ENCODE peak calls at places on chromosomes 2 and 18, in nine cellular contexts. L is nucleus accumbens, E is NCI-H1694 treated with DMSO at 0.1 percent for 48 hours, C is NCI-H1436, T is Right ventricle myocardium superior, Y is HT-29, G is EH, P is left lung, F is HCT116. W is an unnamed sample.

GRCh38 chr2:147521936-147522335 is 322.9 kb upstream of the ACVR2A start:
- DNase-seq in L (no peak), E (no peak), C (no peak), T (no peak), Y (no peak), G (no peak), P (no peak), F (no peak), W (no peak)

GRCh38 chr2:138219961-138220360 is 255.7 kb downstream of the HNMT start:
- DNase-seq in L (no peak), E (no peak), C (peak; percentile 5), T (no peak), Y (no peak), G (no peak), P (no peak), F (no peak), W (no peak)

GRCh38 chr2:180662555-180662954 is 317.9 kb upstream of the UBE2E3 start:
- DNase-seq in L (no peak), E (no peak), C (no peak), T (no peak), Y (no peak), G (no peak), P (no peak), F (no peak), W (no peak)

GRCh38 chr2:145777297-145777696 is 1257.4 kb upstream of the ZEB2 start:
- DNase-seq in L (no peak), E (no peak), C (no peak), T (no peak), Y (peak; percentile 55), G (peak; percentile 48), P (no peak), F (no peak), W (peak; percentile 7)

GRCh38 chr2:33672896-33673295 is 73.8 kb upstream of the FAM98A start:
- DNase-seq in L (no peak), E (no peak), C (no peak), T (no peak), Y (no peak), G (no peak), P (no peak), F (no peak), W (no peak)

GRCh38 chr2:223075301-223076270 is 23.6 kb downstream of the KCNE4 start:
- DNase-seq in L (no peak), E (no peak), C (no peak), T (no peak), Y (no peak), G (peak; percentile 64), P (no peak), F (no peak), W (no peak)

GRCh38 chr18:48799724-48800315 is 150.9 kb downstream of the SMAD7 start:
- DNase-seq in L (no peak), E (no peak), C (no peak), T (no peak), Y (no peak), G (no peak), P (peak; percentile 19), F (no peak), W (no peak)

GRCh38 chr2:86022661-86023365 is 82.9 kb downstream of the POLR1A start:
- DNase-seq in L (no peak), E (no peak), C (no peak), T (no peak), Y (no peak), G (no peak), P (no peak), F (no peak), W (no peak)

GRCh38 chr2:235265348-235265965 is 228.4 kb upstream of the AGAP1 start:
- DNase-seq in L (no peak), E (no peak), C (no peak), T (no peak), Y (no peak), G (no peak), P (no peak), F (no peak), W (no peak)

GRCh38 chr2:126858436-126858835 is 40.3 kb upstream of the TEX51 start:
- DNase-seq in L (no peak), E (no peak), C (no peak), T (no peak), Y (no peak), G (no peak), P (no peak), F (no peak), W (no peak)

GRCh38 chr2:242047963-242048362 is 178.4 kb downstream of the RTP5 start:
- DNase-seq in L (no peak), E (no peak), C (no peak), T (no peak), Y (no peak), G (no peak), P (no peak), F (no peak), W (no peak)

GRCh38 chr2:124763611-124764010 is 738.5 kb downstream of the CNTNAP5 start:
- DNase-seq in L (no peak), E (no peak), C (no peak), T (no peak), Y (no peak), G (no peak), P (no peak), F (no peak), W (no peak)

GRCh38 chr2:188303363-188304031 is 11.8 kb downstream of the GULP1 start:
- DNase-seq in L (no peak), E (no peak), C (no peak), T (no peak), Y (no peak), G (peak; percentile 92), P (no peak), F (no peak), W (no peak)

GRCh38 chr18:5972298-5972697 is 77.0 kb upstream of the TMEM200C start:
- DNase-seq in L (no peak), E (no peak), C (no peak), T (peak; percentile 61), Y (no peak), G (no peak), P (no peak), F (no peak), W (no peak)

GRCh38 chr2:168456526-168457176 is 579 bp downstream of the CERS6 start:
- DNase-seq in L (peak; percentile 38), E (peak; percentile 50), C (peak; percentile 30), T (peak; percentile 55), Y (peak; percentile 67), G (peak; percentile 29), P (peak; percentile 49), F (no peak), W (no peak)

GRCh38 chr2:105858868-105859693 is 114.4 kb downstream of the NCK2 start:
- DNase-seq in L (no peak), E (no peak), C (no peak), T (no peak), Y (no peak), G (no peak), P (no peak), F (no peak), W (no peak)

GRCh38 chr2:102488063-102488462 is 15.0 kb downstream of the SLC9A4 start:
- DNase-seq in L (no peak), E (no peak), C (no peak), T (no peak), Y (peak; percentile 87), G (peak; percentile 73), P (no peak), F (no peak), W (no peak)

GRCh38 chr2:108925286-108925685 is 63.7 kb downstream of the EDAR start:
- DNase-seq in L (no peak), E (no peak), C (no peak), T (no peak), Y (no peak), G (no peak), P (no peak), F (no peak), W (no peak)

GRCh38 chr2:152525277-152525838 is 190.4 kb downstream of the FMNL2 start:
- DNase-seq in L (peak; percentile 17), E (no peak), C (no peak), T (no peak), Y (no peak), G (peak; percentile 85), P (peak; percentile 42), F (no peak), W (peak; percentile 95)

GRCh38 chr2:182907081-182907830 is 40.8 kb upstream of the FRZB start:
- DNase-seq in L (no peak), E (no peak), C (no peak), T (no peak), Y (no peak), G (no peak), P (no peak), F (no peak), W (no peak)

GRCh38 chr18:37144921-37145320 is 316.0 kb downstream of the KIAA1328 start:
- DNase-seq in L (no peak), E (no peak), C (no peak), T (no peak), Y (no peak), G (no peak), P (no peak), F (no peak), W (no peak)

GRCh38 chr2:217825469-217826235 is 177.1 kb downstream of the TNS1 start:
- DNase-seq in L (no peak), E (no peak), C (no peak), T (no peak), Y (no peak), G (no peak), P (no peak), F (no peak), W (no peak)

GRCh38 chr2:216082388-216082733 is 642 bp downstream of the TMEM169 start:
- DNase-seq in L (no peak), E (peak; percentile 63), C (no peak), T (no peak), Y (no peak), G (no peak), P (no peak), F (no peak), W (no peak)

GRCh38 chr2:1990724-1991123 is 246.4 kb upstream of the PXDN start:
- DNase-seq in L (peak; percentile 78), E (peak; percentile 99), C (no peak), T (peak; percentile 75), Y (peak; percentile 45), G (peak; percentile 80), P (no peak), F (no peak), W (no peak)

GRCh38 chr2:32884346-32884745 is 62.4 kb upstream of the LTBP1 start:
- DNase-seq in L (no peak), E (no peak), C (no peak), T (no peak), Y (no peak), G (peak; percentile 43), P (no peak), F (no peak), W (no peak)

GRCh38 chr18:78647018-78647417 is 332.6 kb upstream of the SALL3 start:
- DNase-seq in L (no peak), E (no peak), C (no peak), T (no peak), Y (no peak), G (no peak), P (no peak), F (no peak), W (no peak)

GRCh38 chr2:56753182-56753581 is 569.4 kb downstream of the CCDC85A start:
- DNase-seq in L (no peak), E (no peak), C (no peak), T (no peak), Y (no peak), G (no peak), P (no peak), F (no peak), W (no peak)

GRCh38 chr2:10798783-10799182 is 13.8 kb downstream of the PDIA6 start:
- DNase-seq in L (no peak), E (no peak), C (no peak), T (no peak), Y (no peak), G (no peak), P (no peak), F (no peak), W (no peak)

GRCh38 chr2:44388877-44389276 is 27.1 kb downstream of the CAMKMT start:
- DNase-seq in L (no peak), E (no peak), C (no peak), T (no peak), Y (no peak), G (no peak), P (no peak), F (no peak), W (no peak)

GRCh38 chr2:17309741-17310339 is 208.4 kb downstream of the RAD51AP2 start:
- DNase-seq in L (no peak), E (peak; percentile 63), C (peak; percentile 78), T (no peak), Y (peak; percentile 79), G (no peak), P (no peak), F (peak; percentile 63), W (peak; percentile 38)

GRCh38 chr2:108124733-108125132 is 115.0 kb upstream of the SULT1C3 start:
- DNase-seq in L (no peak), E (no peak), C (no peak), T (no peak), Y (no peak), G (peak; percentile 2), P (no peak), F (no peak), W (no peak)